ENCODE peak calls at places on chromosomes 4 and X, in four cellular contexts. T is SW480; E is endothelial cell; L is stimulated activated CD4-positive, alpha-beta T cell treated with anti-CD3 and anti-CD28 coated beads, Interleukin-1b, Interleukin-23, amount 100 ng/mL, for 24 hours. O is an unnamed sample.

GRCh38 chrX:103099706-103100105 is 6.8 kb upstream of the NXF3 start:
- DNase-seq in E (no peak), T (no peak), L (no peak), O (no peak)

GRCh38 chrX:38347136-38347535 is 5.3 kb upstream of the OTC start:
- DNase-seq in L (no peak), T (no peak), E (peak), O (no peak)

GRCh38 chr4:17577660-17578481 is 873 bp downstream of the LAP3 start:
- DNase-seq in L (no peak), E (peak), T (peak), O (no peak)

GRCh38 chr4:81218206-81218605 is 3.2 kb upstream of the PRKG2 start:
- DNase-seq in T (no peak), L (no peak), E (no peak), O (no peak)

GRCh38 chr4:145954924-145955339 is 16.3 kb upstream of the ZNF827 start:
- DNase-seq in T (no peak), E (no peak), L (no peak), O (no peak)

GRCh38 chr4:76866641-76867040 is 31.3 kb downstream of the SOWAHB start:
- DNase-seq in E (no peak), L (no peak), T (no peak), O (no peak)

GRCh38 chrX:16213970-16214369 is 46.7 kb downstream of the MAGEB17 start:
- DNase-seq in L (no peak), T (no peak), E (no peak), O (no peak)

GRCh38 chr4:7309636-7310035 is 117.3 kb downstream of the SORCS2 start:
- DNase-seq in L (no peak), E (no peak), T (no peak), O (no peak)

GRCh38 chrX:120426599-120426998 is 42.5 kb downstream of the LAMP2 start:
- DNase-seq in T (no peak), E (no peak), L (no peak), O (no peak)

GRCh38 chr4:6917445-6918241 is 8.0 kb downstream of the TBC1D14 start:
- DNase-seq in T (peak), L (no peak), E (peak), O (peak)

GRCh38 chr4:38377195-38377594 is 286.8 kb upstream of the KLF3 start:
- DNase-seq in E (no peak), L (no peak), T (no peak), O (no peak)

GRCh38 chr4:25842229-25842840 is 20.5 kb downstream of the SEL1L3 start:
- DNase-seq in E (no peak), L (no peak), T (no peak), O (no peak)

GRCh38 chrX:133413218-133413925 is 1.9 kb downstream of the GPC4 start:
- DNase-seq in E (peak), T (no peak), L (no peak), O (no peak)

GRCh38 chr4:152247271-152247975 is 288.5 kb downstream of the FBXW7 start:
- DNase-seq in T (no peak), L (no peak), E (no peak), O (no peak)

GRCh38 chr4:73692284-73692683 is 48.1 kb upstream of the CXCL8 start:
- DNase-seq in E (no peak), T (no peak), L (no peak), O (no peak)

GRCh38 chrX:41596586-41596985 is 92.2 kb upstream of the GPR34 start:
- DNase-seq in L (no peak), T (no peak), E (no peak), O (no peak)

GRCh38 chrX:77014655-77015377 is 432.4 kb upstream of the FGF16 start:
- DNase-seq in E (peak), T (peak), L (no peak), O (no peak)

GRCh38 chr4:69650872-69651271 is 2.2 kb downstream of the UGT2A1 start:
- DNase-seq in L (no peak), T (no peak), E (no peak), O (no peak)

GRCh38 chr4:182624281-182624680 is 292.9 kb downstream of the DCTD start:
- DNase-seq in E (no peak), L (no peak), T (no peak), O (no peak)

GRCh38 chrX:24260827-24261550 is 52.9 kb downstream of the SUPT20HL2 start:
- DNase-seq in L (no peak), E (no peak), T (no peak), O (no peak)

O was measured in NCI-H187.